ENCODE peak calls at places on chromosomes 4 and X, in four cellular contexts. C, Y, H and T are unnamed samples.
A peak's percentile ranks its signal among the peaks of the same experiment; 100 is the strongest.

GRCh38 chr4:121168446-121168845 is 4.3 kb upstream of the TNIP3 start:
- DNase-seq in Y (no peak), C (no peak), H (no peak), T (no peak)

GRCh38 chr4:38105475-38105874 is 145.3 kb downstream of the PTTG2 start:
- DNase-seq in H (no peak), Y (no peak), C (no peak), T (no peak)

GRCh38 chr4:103786593-103786992 is 66.8 kb upstream of the TACR3 start:
- DNase-seq in H (no peak), Y (no peak), C (no peak), T (no peak)

GRCh38 chrX:129737921-129738320 is 858 bp upstream of the XPNPEP2 start:
- DNase-seq in Y (no peak), C (no peak), H (no peak), T (no peak)

GRCh38 chrX:31036895-31037294 is 34.9 kb downstream of the FTHL17 start:
- DNase-seq in C (no peak), Y (no peak), H (no peak), T (no peak)

GRCh38 chr4:53644607-53645006 is 53.3 kb upstream of the LNX1 start:
- DNase-seq in H (peak; percentile 91), Y (peak; percentile 87), C (no peak), T (no peak)

GRCh38 chrX:153157450-153157849 is 21.6 kb upstream of the MAGEA1 start:
- DNase-seq in H (no peak), C (no peak), Y (no peak), T (no peak)

GRCh38 chr4:185398618-185399017 is 2.0 kb downstream of the ANKRD37 start:
- DNase-seq in Y (no peak), H (no peak), C (no peak), T (no peak)

GRCh38 chr4:82138376-82138775 is 235.4 kb downstream of the HNRNPD start:
- DNase-seq in Y (no peak), H (no peak), C (no peak), T (no peak)

GRCh38 chrX:79259073-79259689 is 108.0 kb downstream of the ITM2A start:
- DNase-seq in C (no peak), H (no peak), Y (no peak), T (peak; percentile 74)

GRCh38 chr4:141124224-141124623 is 9.0 kb downstream of the RNF150 start:
- DNase-seq in H (no peak), C (no peak), Y (no peak), T (no peak)

GRCh38 chrX:20218809-20219505 is 47.8 kb downstream of the RPS6KA3 start:
- DNase-seq in H (no peak), Y (no peak), C (no peak), T (no peak)

GRCh38 chrX:132665676-132666075 is 176.8 kb upstream of the MBNL3 start:
- DNase-seq in H (no peak), Y (no peak), C (no peak), T (no peak)

GRCh38 chr4:146340798-146341197 is 126.5 kb downstream of the REELD1 start:
- DNase-seq in C (no peak), Y (no peak), H (no peak), T (peak; percentile 7)

GRCh38 chr4:104941661-104942062 is 205.0 kb upstream of the TET2 start:
- DNase-seq in C (no peak), H (no peak), Y (no peak), T (no peak)

GRCh38 chr4:151067316-151067715 is 32.1 kb upstream of the RPS3A start:
- DNase-seq in C (no peak), H (no peak), Y (no peak), T (no peak)

GRCh38 chr4:141643557-141643956 is 7.2 kb downstream of the IL15 start:
- DNase-seq in C (no peak), H (no peak), Y (no peak), T (no peak)

GRCh38 chr4:175125410-175126068 is 207.4 kb downstream of the ADAM29 start:
- DNase-seq in H (no peak), Y (no peak), C (no peak), T (no peak)

GRCh38 chr4:121711263-121712000 is 14.7 kb upstream of the ANXA5 start:
- DNase-seq in H (peak; percentile 78), Y (peak; percentile 96), C (peak; percentile 85), T (no peak)

GRCh38 chr4:2936773-2937145 is 26.4 kb downstream of the NOP14 start:
- DNase-seq in C (no peak), Y (peak; percentile 82), H (peak; percentile 41), T (no peak)

GRCh38 chrX:15242899-15243555 is 26.9 kb downstream of the ASB9 start:
- DNase-seq in H (no peak), Y (no peak), C (no peak), T (peak; percentile 14)

GRCh38 chr4:89140168-89140759 is 28.9 kb downstream of the TIGD2 start:
- DNase-seq in Y (no peak), C (no peak), H (no peak), T (no peak)

GRCh38 chr4:169604131-169604900 is 8.1 kb downstream of the NEK1 start:
- DNase-seq in C (no peak), H (no peak), Y (no peak), T (no peak)

GRCh38 chrX:18707442-18708049 is at the start of gene PPEF1:
- DNase-seq in C (no peak), H (no peak), Y (no peak), T (no peak)

GRCh38 chr4:151401739-151402138 is 7.2 kb upstream of the FHIP1A start:
- DNase-seq in Y (no peak), H (no peak), C (no peak), T (no peak)

GRCh38 chrX:19585370-19586082 is 70.2 kb upstream of the MAP3K15 start:
- DNase-seq in C (no peak), H (no peak), Y (no peak), T (no peak)

GRCh38 chrX:124266325-124267087 is 66.0 kb upstream of the TEX13D start:
- DNase-seq in Y (no peak), C (no peak), H (no peak), T (no peak)

GRCh38 chr4:16052939-16053338 is 30.9 kb downstream of the PROM1 start:
- DNase-seq in H (no peak), C (no peak), Y (no peak), T (no peak)

GRCh38 chr4:186144180-186144579 is 39.7 kb downstream of the FAM149A start:
- DNase-seq in H (no peak), C (no peak), Y (no peak), T (no peak)

GRCh38 chr4:48746608-48747374 is 33.3 kb downstream of the FRYL start:
- DNase-seq in H (no peak), C (no peak), Y (no peak), T (peak; percentile 7)

GRCh38 chrX:122154019-122154418 is 1030.1 kb upstream of the GRIA3 start:
- DNase-seq in C (no peak), Y (no peak), H (no peak), T (no peak)

GRCh38 chr4:159606835-159607234 is 504.0 kb downstream of the RAPGEF2 start:
- DNase-seq in C (no peak), H (no peak), Y (no peak), T (no peak)

GRCh38 chrX:18377802-18378201 is 23.3 kb upstream of the SCML2 start:
- DNase-seq in C (no peak), H (no peak), Y (no peak), T (peak; percentile 22)

GRCh38 chr4:24551492-24552330 is 32.6 kb downstream of the DHX15 start:
- DNase-seq in Y (no peak), H (no peak), C (no peak), T (no peak)

GRCh38 chrX:46279925-46280313 is 265.3 kb downstream of the ZNF674 start:
- DNase-seq in C (no peak), H (no peak), Y (no peak), T (no peak)

GRCh38 chr4:6020633-6021032 is 2.4 kb upstream of the C4orf50 start:
- DNase-seq in Y (peak; percentile 41), C (no peak), H (no peak), T (no peak)

GRCh38 chrX:17944833-17945497 is 83.9 kb upstream of the RAI2 start:
- DNase-seq in H (no peak), Y (no peak), C (no peak), T (peak; percentile 24)

GRCh38 chr4:110104661-110105060 is 93.8 kb downstream of the ELOVL6 start:
- DNase-seq in C (no peak), H (no peak), Y (no peak), T (no peak)

GRCh38 chr4:60313616-60314015 is 886.5 kb upstream of the ADGRL3 start:
- DNase-seq in H (no peak), Y (no peak), C (no peak), T (no peak)

GRCh38 chrX:144531877-144532276 is 648.0 kb downstream of the UBE2NL start:
- DNase-seq in Y (no peak), C (no peak), H (no peak), T (no peak)

GRCh38 chrX:110062919-110063318 is 60.0 kb downstream of the TMEM164 start:
- DNase-seq in C (no peak), H (no peak), Y (no peak), T (no peak)

GRCh38 chrX:110060317-110060716 is 57.4 kb downstream of the TMEM164 start:
- DNase-seq in C (no peak), Y (no peak), H (no peak), T (no peak)

GRCh38 chrX:110059410-110059809 is 56.5 kb downstream of the TMEM164 start:
- DNase-seq in H (no peak), Y (no peak), C (no peak), T (no peak)

GRCh38 chrX:110056419-110056818 is 53.5 kb downstream of the TMEM164 start:
- DNase-seq in Y (no peak), H (no peak), C (no peak), T (no peak)

DNA sequence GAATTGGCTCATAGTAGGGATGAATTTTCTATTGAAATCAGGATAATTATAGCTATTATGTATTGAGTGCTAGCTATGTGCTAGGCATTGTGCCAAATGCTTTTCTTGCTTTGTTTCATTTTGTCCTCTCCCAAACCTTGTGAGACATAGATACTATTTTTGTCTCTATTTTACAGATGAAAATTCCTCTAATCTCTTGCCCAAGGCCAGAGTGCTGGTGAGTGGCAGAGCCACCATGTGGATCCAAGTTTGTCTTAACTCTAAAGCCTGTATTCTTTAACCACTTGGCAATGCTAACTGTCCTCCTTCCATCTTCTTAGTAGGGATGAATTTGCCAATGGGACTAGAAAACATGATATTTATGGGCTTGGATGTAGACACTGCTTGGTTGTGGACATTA is 58.2 kb downstream of the TMEM164 start:
- DNase-seq in Y (no peak), C (no peak), H (no peak), T (no peak)
- H3K4me3 ChIP-seq in Y (no peak overlapping the region), C (no peak overlapping the region), H (no peak overlapping the region), T (no peak overlapping the region)

GRCh38 chr4:176735300-176735699 is 57.4 kb downstream of the VEGFC start:
- DNase-seq in H (no peak), C (no peak), Y (no peak), T (no peak)
- H3K4me1 ChIP-seq in H (no peaks in the 10 kb centered on the region), C (no peaks in the 10 kb centered on the region), Y (no peaks in the 10 kb centered on the region), T (no peaks in the 10 kb centered on the region)

GRCh38 chr4:153257151-153257620 is 52.9 kb downstream of the TRIM2 start:
- DNase-seq in C (no peak), H (no peak), Y (peak; percentile 78), T (no peak)
- H3K4me3 ChIP-seq in C (no peak overlapping the region), H (no peak overlapping the region), Y (no peak overlapping the region), T (no peak overlapping the region)

DNA sequence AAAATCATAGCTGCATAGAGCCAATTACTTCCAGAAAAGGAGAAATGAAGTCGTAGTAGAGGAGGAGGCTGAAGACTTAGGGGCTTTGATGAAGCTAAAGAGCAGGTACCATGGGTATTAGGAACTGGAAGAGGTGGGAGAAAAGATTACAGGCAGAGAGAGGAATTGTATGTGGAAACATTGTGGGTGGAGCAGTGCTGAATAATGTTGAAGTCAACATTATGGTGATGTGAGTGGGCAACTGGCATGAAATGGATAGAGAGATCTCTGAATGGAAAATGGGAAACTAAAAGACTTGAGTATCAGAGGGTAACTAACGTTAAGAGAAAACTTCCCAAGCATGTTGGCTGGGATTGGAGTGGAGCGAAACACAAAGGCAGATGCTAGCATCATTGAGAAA is 92.5 kb downstream of the AREG start:
- DNase-seq in H (no peak), Y (no peak), C (no peak), T (no peak)
- H3K4me1 ChIP-seq in H (no peaks in the 10 kb centered on the region), Y (no peaks in the 10 kb centered on the region), C (no peaks in the 10 kb centered on the region), T (no peaks in the 10 kb centered on the region)